ENCODE peak calls at places on chromosomes 2 and 18, in ten cellular contexts. One of them, this sample, is unnamed.

GRCh38 chr2:83081835-83082522 is 1377.1 kb downstream of the SUCLG1 start:
- DNase-seq in heart left ventricle: peak
- DNase-seq in fibroblast of pulmonary artery: peak
- DNase-seq in tibial artery: no peak
- DNase-seq in CD8-positive, alpha-beta T cell: no peak
- DNase-seq in A549: no peak
- DNase-seq in pancreas: no peak
- DNase-seq in GM12864: no peak
- DNase-seq in astrocyte of the cerebellum: peak
- DNase-seq in adrenal gland: peak
- DNase-seq in this sample: peak

GRCh38 chr2:154978710-154979109 is 280.2 kb downstream of the KCNJ3 start:
- DNase-seq in heart left ventricle: no peak
- DNase-seq in pancreas: no peak
- DNase-seq in tibial artery: no peak
- DNase-seq in CD8-positive, alpha-beta T cell: no peak
- DNase-seq in fibroblast of pulmonary artery: no peak
- DNase-seq in GM12864: no peak
- DNase-seq in A549: no peak
- DNase-seq in astrocyte of the cerebellum: no peak
- DNase-seq in adrenal gland: no peak
- DNase-seq in this sample: no peak

GRCh38 chr2:28359222-28360065 is 33.2 kb upstream of the FOSL2 start:
- DNase-seq in adrenal gland: peak
- DNase-seq in GM12864: peak
- DNase-seq in tibial artery: no peak
- DNase-seq in A549: no peak
- DNase-seq in astrocyte of the cerebellum: peak
- DNase-seq in heart left ventricle: peak
- DNase-seq in CD8-positive, alpha-beta T cell: peak
- DNase-seq in fibroblast of pulmonary artery: peak
- DNase-seq in pancreas: no peak
- DNase-seq in this sample: no peak

GRCh38 chr2:162343824-162344616 is at the start of gene GCA:
- DNase-seq in astrocyte of the cerebellum: peak
- DNase-seq in GM12864: peak
- DNase-seq in fibroblast of pulmonary artery: peak
- DNase-seq in pancreas: peak
- DNase-seq in adrenal gland: peak
- DNase-seq in A549: peak
- DNase-seq in tibial artery: peak
- DNase-seq in heart left ventricle: peak
- DNase-seq in CD8-positive, alpha-beta T cell: peak
- DNase-seq in this sample: peak

GRCh38 chr2:70995227-70995729 is 605 bp upstream of the TEX261 start:
- DNase-seq in astrocyte of the cerebellum: peak
- DNase-seq in CD8-positive, alpha-beta T cell: peak
- DNase-seq in pancreas: peak
- DNase-seq in fibroblast of pulmonary artery: peak
- DNase-seq in tibial artery: no peak
- DNase-seq in adrenal gland: peak
- DNase-seq in A549: peak
- DNase-seq in GM12864: no peak
- DNase-seq in heart left ventricle: no peak
- DNase-seq in this sample: peak

GRCh38 chr2:1572638-1573037 is 159.4 kb downstream of the TPO start:
- DNase-seq in adrenal gland: no peak
- DNase-seq in GM12864: no peak
- DNase-seq in A549: no peak
- DNase-seq in tibial artery: no peak
- DNase-seq in CD8-positive, alpha-beta T cell: peak
- DNase-seq in pancreas: no peak
- DNase-seq in fibroblast of pulmonary artery: peak
- DNase-seq in astrocyte of the cerebellum: no peak
- DNase-seq in heart left ventricle: peak
- DNase-seq in this sample: peak

GRCh38 chr18:10234281-10234680 is 220.2 kb upstream of the APCDD1 start:
- DNase-seq in CD8-positive, alpha-beta T cell: no peak
- DNase-seq in adrenal gland: no peak
- DNase-seq in heart left ventricle: no peak
- DNase-seq in astrocyte of the cerebellum: no peak
- DNase-seq in GM12864: no peak
- DNase-seq in pancreas: no peak
- DNase-seq in tibial artery: no peak
- DNase-seq in A549: no peak
- DNase-seq in fibroblast of pulmonary artery: no peak
- DNase-seq in this sample: peak

GRCh38 chr2:202375611-202376408 is at the start of gene BMPR2:
- DNase-seq in astrocyte of the cerebellum: peak
- DNase-seq in adrenal gland: peak
- DNase-seq in A549: peak
- DNase-seq in pancreas: peak
- DNase-seq in CD8-positive, alpha-beta T cell: peak
- DNase-seq in GM12864: peak
- DNase-seq in tibial artery: peak
- DNase-seq in heart left ventricle: peak
- DNase-seq in fibroblast of pulmonary artery: peak
- DNase-seq in this sample: peak

GRCh38 chr18:13147146-13147545 is 71.4 kb upstream of the LDLRAD4 start:
- DNase-seq in tibial artery: no peak
- DNase-seq in pancreas: no peak
- DNase-seq in CD8-positive, alpha-beta T cell: no peak
- DNase-seq in GM12864: no peak
- DNase-seq in adrenal gland: no peak
- DNase-seq in fibroblast of pulmonary artery: no peak
- DNase-seq in astrocyte of the cerebellum: no peak
- DNase-seq in A549: no peak
- DNase-seq in heart left ventricle: no peak
- DNase-seq in this sample: no peak

GRCh38 chr18:60448487-60449267 is 76.1 kb upstream of the MC4R start:
- DNase-seq in heart left ventricle: no peak
- DNase-seq in tibial artery: no peak
- DNase-seq in pancreas: no peak
- DNase-seq in A549: no peak
- DNase-seq in fibroblast of pulmonary artery: no peak
- DNase-seq in GM12864: no peak
- DNase-seq in astrocyte of the cerebellum: no peak
- DNase-seq in CD8-positive, alpha-beta T cell: no peak
- DNase-seq in adrenal gland: no peak
- DNase-seq in this sample: no peak

GRCh38 chr2:125973516-125973915 is 682.4 kb upstream of the GYPC start:
- DNase-seq in fibroblast of pulmonary artery: no peak
- DNase-seq in CD8-positive, alpha-beta T cell: no peak
- DNase-seq in adrenal gland: no peak
- DNase-seq in A549: no peak
- DNase-seq in heart left ventricle: no peak
- DNase-seq in astrocyte of the cerebellum: no peak
- DNase-seq in GM12864: no peak
- DNase-seq in pancreas: no peak
- DNase-seq in tibial artery: no peak
- DNase-seq in this sample: no peak

GRCh38 chr2:46340740-46341420 is 43.7 kb downstream of the EPAS1 start:
- DNase-seq in pancreas: no peak
- DNase-seq in tibial artery: no peak
- DNase-seq in CD8-positive, alpha-beta T cell: no peak
- DNase-seq in A549: no peak
- DNase-seq in adrenal gland: no peak
- DNase-seq in heart left ventricle: no peak
- DNase-seq in astrocyte of the cerebellum: no peak
- DNase-seq in fibroblast of pulmonary artery: no peak
- DNase-seq in GM12864: no peak
- DNase-seq in this sample: no peak

GRCh38 chr2:224009605-224010330 is 29.3 kb downstream of the SERPINE2 start:
- DNase-seq in astrocyte of the cerebellum: peak
- DNase-seq in heart left ventricle: no peak
- DNase-seq in pancreas: no peak
- DNase-seq in adrenal gland: no peak
- DNase-seq in GM12864: no peak
- DNase-seq in fibroblast of pulmonary artery: peak
- DNase-seq in A549: peak
- DNase-seq in tibial artery: no peak
- DNase-seq in CD8-positive, alpha-beta T cell: no peak
- DNase-seq in this sample: peak

GRCh38 chr18:9814431-9814830 is 71.3 kb upstream of the TXNDC2 start:
- DNase-seq in adrenal gland: no peak
- DNase-seq in fibroblast of pulmonary artery: peak
- DNase-seq in heart left ventricle: no peak
- DNase-seq in astrocyte of the cerebellum: peak
- DNase-seq in tibial artery: no peak
- DNase-seq in GM12864: no peak
- DNase-seq in CD8-positive, alpha-beta T cell: no peak
- DNase-seq in pancreas: no peak
- DNase-seq in A549: peak
- DNase-seq in this sample: peak

GRCh38 chr18:9876867-9877654 is 8.7 kb upstream of the TXNDC2 start:
- DNase-seq in astrocyte of the cerebellum: peak
- DNase-seq in CD8-positive, alpha-beta T cell: no peak
- DNase-seq in A549: peak
- DNase-seq in heart left ventricle: peak
- DNase-seq in pancreas: peak
- DNase-seq in adrenal gland: peak
- DNase-seq in GM12864: no peak
- DNase-seq in fibroblast of pulmonary artery: peak
- DNase-seq in tibial artery: peak
- DNase-seq in this sample: peak

GRCh38 chr18:79068946-79069791 is at the start of gene ATP9B:
- DNase-seq in astrocyte of the cerebellum: peak
- DNase-seq in GM12864: peak
- DNase-seq in fibroblast of pulmonary artery: peak
- DNase-seq in tibial artery: peak
- DNase-seq in pancreas: peak
- DNase-seq in CD8-positive, alpha-beta T cell: peak
- DNase-seq in adrenal gland: peak
- DNase-seq in A549: peak
- DNase-seq in heart left ventricle: peak
- DNase-seq in this sample: peak
- TF ChIP-seq CTCF in astrocyte of the cerebellum: no peak
- TF ChIP-seq CTCF in GM12864: no peak
- TF ChIP-seq CTCF in fibroblast of pulmonary artery: no peak
- TF ChIP-seq CTCF in tibial artery: no peak
- TF ChIP-seq CTCF in pancreas: no peak
- TF ChIP-seq CTCF in CD8-positive, alpha-beta T cell: no peak
- TF ChIP-seq CTCF in adrenal gland: no peak
- TF ChIP-seq CTCF in A549: no peak
- TF ChIP-seq CTCF in heart left ventricle: peak
- TF ChIP-seq CTCF in this sample: no peak

GRCh38 chr2:130327703-130328527 is 14.8 kb upstream of the IMP4 start:
- DNase-seq in adrenal gland: no peak
- DNase-seq in astrocyte of the cerebellum: peak
- DNase-seq in fibroblast of pulmonary artery: peak
- DNase-seq in heart left ventricle: no peak
- DNase-seq in A549: no peak
- DNase-seq in tibial artery: no peak
- DNase-seq in CD8-positive, alpha-beta T cell: no peak
- DNase-seq in pancreas: no peak
- DNase-seq in GM12864: no peak
- DNase-seq in this sample: peak
- H3K4me3 ChIP-seq in adrenal gland: no peak
- H3K4me3 ChIP-seq in astrocyte of the cerebellum: no peak
- H3K4me3 ChIP-seq in fibroblast of pulmonary artery: no peak
- H3K4me3 ChIP-seq in heart left ventricle: no peak
- H3K4me3 ChIP-seq in A549: no peak
- H3K4me3 ChIP-seq in tibial artery: no peak
- H3K4me3 ChIP-seq in CD8-positive, alpha-beta T cell: no peak
- H3K4me3 ChIP-seq in pancreas: no peak
- H3K4me3 ChIP-seq in GM12864: no peak
- H3K4me3 ChIP-seq in this sample: no peak

GRCh38 chr2:159103411-159103810 is 135.0 kb downstream of the TANC1 start:
- DNase-seq in pancreas: no peak
- DNase-seq in adrenal gland: peak
- DNase-seq in A549: no peak
- DNase-seq in GM12864: no peak
- DNase-seq in fibroblast of pulmonary artery: peak
- DNase-seq in tibial artery: no peak
- DNase-seq in astrocyte of the cerebellum: no peak
- DNase-seq in CD8-positive, alpha-beta T cell: no peak
- DNase-seq in heart left ventricle: no peak
- DNase-seq in this sample: no peak

GRCh38 chr2:159101755-159102489 is 133.5 kb downstream of the TANC1 start:
- DNase-seq in CD8-positive, alpha-beta T cell: no peak
- DNase-seq in adrenal gland: peak
- DNase-seq in GM12864: no peak
- DNase-seq in astrocyte of the cerebellum: no peak
- DNase-seq in fibroblast of pulmonary artery: no peak
- DNase-seq in tibial artery: no peak
- DNase-seq in heart left ventricle: no peak
- DNase-seq in A549: no peak
- DNase-seq in pancreas: no peak
- DNase-seq in this sample: no peak

GRCh38 chr2:159108178-159108893 is 139.9 kb downstream of the TANC1 start:
- DNase-seq in pancreas: no peak
- DNase-seq in fibroblast of pulmonary artery: no peak
- DNase-seq in heart left ventricle: peak
- DNase-seq in astrocyte of the cerebellum: no peak
- DNase-seq in adrenal gland: no peak
- DNase-seq in GM12864: no peak
- DNase-seq in CD8-positive, alpha-beta T cell: no peak
- DNase-seq in A549: no peak
- DNase-seq in tibial artery: no peak
- DNase-seq in this sample: no peak

GRCh38 chr2:159109552-159109951 is 141.1 kb downstream of the TANC1 start:
- DNase-seq in heart left ventricle: no peak
- DNase-seq in astrocyte of the cerebellum: no peak
- DNase-seq in adrenal gland: no peak
- DNase-seq in CD8-positive, alpha-beta T cell: no peak
- DNase-seq in A549: no peak
- DNase-seq in fibroblast of pulmonary artery: no peak
- DNase-seq in pancreas: no peak
- DNase-seq in tibial artery: no peak
- DNase-seq in GM12864: no peak
- DNase-seq in this sample: no peak

DNA sequence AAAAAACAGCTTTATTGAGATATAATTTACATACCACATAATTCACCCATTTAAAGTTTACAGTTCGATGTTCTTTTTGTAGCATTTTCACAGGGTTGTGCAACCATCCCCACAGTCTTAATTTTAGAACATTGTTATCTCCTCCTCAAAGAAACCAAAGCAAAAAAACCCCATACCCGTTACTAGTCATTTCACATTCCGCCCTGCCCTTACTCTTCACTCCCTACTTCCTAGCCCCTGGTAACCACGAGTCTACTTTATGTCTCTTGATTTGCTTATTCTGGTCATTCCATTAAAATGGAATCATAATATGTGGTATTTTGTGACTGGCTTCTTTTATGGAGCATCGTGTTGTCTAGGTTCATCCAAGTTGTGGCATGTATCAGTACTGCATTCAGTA is 137.7 kb downstream of the TANC1 start:
- DNase-seq in tibial artery: no peak
- DNase-seq in astrocyte of the cerebellum: no peak
- DNase-seq in GM12864: no peak
- DNase-seq in CD8-positive, alpha-beta T cell: no peak
- DNase-seq in A549: no peak
- DNase-seq in adrenal gland: no peak
- DNase-seq in fibroblast of pulmonary artery: peak
- DNase-seq in heart left ventricle: no peak
- DNase-seq in pancreas: no peak
- DNase-seq in this sample: no peak
- TF ChIP-seq CTCF in tibial artery: no peak
- TF ChIP-seq CTCF in astrocyte of the cerebellum: no peak
- TF ChIP-seq CTCF in GM12864: no peak
- TF ChIP-seq CTCF in CD8-positive, alpha-beta T cell: no peak
- TF ChIP-seq CTCF in A549: no peak
- TF ChIP-seq CTCF in adrenal gland: no peak
- TF ChIP-seq CTCF in fibroblast of pulmonary artery: no peak
- TF ChIP-seq CTCF in heart left ventricle: peak
- TF ChIP-seq CTCF in pancreas: no peak
- TF ChIP-seq CTCF in this sample: no peak

GRCh38 chr2:30448308-30448707 is 1.3 kb downstream of the LCLAT1 start:
- DNase-seq in pancreas: no peak
- DNase-seq in CD8-positive, alpha-beta T cell: no peak
- DNase-seq in A549: no peak
- DNase-seq in heart left ventricle: no peak
- DNase-seq in fibroblast of pulmonary artery: no peak
- DNase-seq in tibial artery: no peak
- DNase-seq in GM12864: no peak
- DNase-seq in adrenal gland: no peak
- DNase-seq in astrocyte of the cerebellum: no peak
- DNase-seq in this sample: no peak
- H3K4me3 ChIP-seq in pancreas: peak
- H3K4me3 ChIP-seq in CD8-positive, alpha-beta T cell: peak
- H3K4me3 ChIP-seq in A549: peak
- H3K4me3 ChIP-seq in heart left ventricle: peak
- H3K4me3 ChIP-seq in fibroblast of pulmonary artery: peak
- H3K4me3 ChIP-seq in tibial artery: peak
- H3K4me3 ChIP-seq in GM12864: no peak
- H3K4me3 ChIP-seq in adrenal gland: no peak
- H3K4me3 ChIP-seq in astrocyte of the cerebellum: no peak
- H3K4me3 ChIP-seq in this sample: peak